ENCODE peak calls at places on chromosomes 12 and 14, in ten cellular contexts. T is bronchial epithelial cell, W is prostate gland, E is right lobe of liver, U is astrocyte of the spinal cord, D is fibroblast of mammary gland, Y is nephron progenitor cell, C is pancreas, S is thoracic aorta, M is adrenal gland. Q is an unnamed sample.

GRCh38 chr12:119328111-119328510 is 6.4 kb upstream of the CCDC60 start:
- DNase-seq in T (peak), W (no peak), E (no peak), U (no peak), D (no peak), Y (peak), C (no peak), S (no peak), M (no peak), Q (no peak)

GRCh38 chr14:67999290-67999689 is 179.7 kb downstream of the RAD51B start:
- DNase-seq in T (peak), W (no peak), E (no peak), U (peak), D (peak), Y (no peak), C (no peak), S (no peak), M (no peak), Q (peak)

GRCh38 chr14:38238332-38238731 is 17.6 kb downstream of the CLEC14A start:
- DNase-seq in T (no peak), W (no peak), E (no peak), U (peak), D (peak), Y (no peak), C (no peak), S (no peak), M (no peak), Q (peak)

GRCh38 chr12:92844147-92844763 is 84.8 kb downstream of the EEA1 start:
- DNase-seq in T (no peak), W (no peak), E (no peak), U (peak), D (no peak), Y (no peak), C (no peak), S (no peak), M (no peak), Q (no peak)

GRCh38 chr14:40623641-40624040 is 983.0 kb upstream of the LRFN5 start:
- DNase-seq in T (no peak), W (no peak), E (no peak), U (no peak), D (no peak), Y (no peak), C (no peak), S (no peak), M (no peak), Q (no peak)

GRCh38 chr14:56953884-56954283 is 143.6 kb upstream of the OTX2 start:
- DNase-seq in T (no peak), W (no peak), E (no peak), U (no peak), D (no peak), Y (no peak), C (no peak), S (no peak), M (no peak), Q (no peak)

GRCh38 chr14:55233591-55233990 is 37.6 kb upstream of the FBXO34 start:
- DNase-seq in T (no peak), W (no peak), E (no peak), U (no peak), D (no peak), Y (no peak), C (no peak), S (no peak), M (no peak), Q (no peak)

GRCh38 chr12:123141615-123142517 is 9.0 kb downstream of the PITPNM2 start:
- DNase-seq in T (peak), W (no peak), E (peak), U (peak), D (peak), Y (peak), C (peak), S (peak), M (peak), Q (peak)

GRCh38 chr14:50062438-50063039 is 53.8 kb downstream of the VCPKMT start:
- DNase-seq in T (peak), W (no peak), E (no peak), U (peak), D (peak), Y (peak), C (no peak), S (no peak), M (peak), Q (peak)
- TF ChIP-seq CTCF in T (no peak), W (no peak), E (no peak), U (no peak), D (no peak), Y (no peak), C (no peak), S (no peak), M (no peak), Q (no peak)

GRCh38 chr12:47800582-47800981 is 19.1 kb downstream of the HDAC7 start:
- DNase-seq in T (no peak), W (no peak), E (no peak), U (no peak), D (no peak), Y (no peak), C (no peak), S (no peak), M (no peak), Q (no peak)

GRCh38 chr12:47803196-47803875 is 16.4 kb downstream of the HDAC7 start:
- DNase-seq in T (no peak), W (no peak), E (no peak), U (no peak), D (no peak), Y (no peak), C (no peak), S (no peak), M (no peak), Q (no peak)

GRCh38 chr12:47801904-47802246 is 17.8 kb downstream of the HDAC7 start:
- DNase-seq in T (no peak), W (no peak), E (no peak), U (no peak), D (no peak), Y (no peak), C (no peak), S (no peak), M (no peak), Q (no peak)

GRCh38 chr12:47801170-47801903 is 18.4 kb downstream of the HDAC7 start:
- DNase-seq in T (no peak), W (peak), E (no peak), U (no peak), D (no peak), Y (no peak), C (no peak), S (no peak), M (no peak), Q (no peak)

DNA sequence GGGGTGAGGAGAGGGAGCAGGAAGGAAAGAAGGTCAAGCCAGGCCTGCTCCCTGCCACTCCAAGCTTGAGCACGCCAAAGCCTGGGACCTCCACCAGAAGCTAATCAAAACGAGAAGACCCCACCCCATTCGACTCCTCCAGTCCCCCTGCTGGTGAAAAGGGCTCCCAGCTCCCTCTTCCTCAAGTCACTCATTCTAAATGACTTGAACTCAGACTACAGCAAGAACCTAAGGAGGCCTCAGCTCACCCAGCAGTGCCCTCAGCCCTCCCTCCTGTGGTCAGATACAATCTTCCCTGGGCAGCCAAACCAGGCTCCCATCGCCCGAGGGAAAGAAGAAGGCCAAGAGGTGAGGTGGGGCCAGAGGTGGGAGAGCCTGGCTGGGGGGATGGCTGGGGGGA is 17.4 kb downstream of the HDAC7 start:
- DNase-seq in T (no peak), W (no peak), E (no peak), U (no peak), D (no peak), Y (no peak), C (no peak), S (no peak), M (no peak), Q (no peak)
- TF ChIP-seq CTCF in T (peak), W (no peak), E (no peak), U (peak), D (peak), Y (peak), C (no peak), S (no peak), M (no peak), Q (peak)

GRCh38 chr12:133023566-133023965 is 13.7 kb upstream of the ZNF84 start:
- DNase-seq in T (peak), W (no peak), E (no peak), U (no peak), D (no peak), Y (no peak), C (no peak), S (no peak), M (no peak), Q (no peak)

GRCh38 chr12:133026996-133027395 is 10.3 kb upstream of the ZNF84 start:
- DNase-seq in T (no peak), W (no peak), E (no peak), U (no peak), D (no peak), Y (no peak), C (no peak), S (no peak), M (no peak), Q (no peak)
- TF ChIP-seq CTCF in T (no peak), W (no peak), E (no peak), U (no peak), D (no peak), Y (no peak), C (no peak), S (no peak), M (no peak), Q (no peak)

GRCh38 chr14:102849522-102850379 is 72.5 kb downstream of the TRAF3 start:
- DNase-seq in T (peak), W (no peak), E (peak), U (peak), D (peak), Y (no peak), C (no peak), S (no peak), M (no peak), Q (peak)
- TF ChIP-seq CTCF in T (no peak), W (no peak), E (no peak), U (no peak), D (no peak), Y (no peak), C (no peak), S (no peak), M (no peak), Q (no peak)

GRCh38 chr12:69196302-69197288 is 42.8 kb upstream of the CPSF6 start:
- DNase-seq in T (peak), W (no peak), E (no peak), U (no peak), D (peak), Y (no peak), C (no peak), S (no peak), M (peak), Q (peak)
- TF ChIP-seq CTCF in T (peak), W (no peak), E (peak), U (peak), D (peak), Y (no peak), C (no peak), S (no peak), M (no peak), Q (peak)

DNA sequence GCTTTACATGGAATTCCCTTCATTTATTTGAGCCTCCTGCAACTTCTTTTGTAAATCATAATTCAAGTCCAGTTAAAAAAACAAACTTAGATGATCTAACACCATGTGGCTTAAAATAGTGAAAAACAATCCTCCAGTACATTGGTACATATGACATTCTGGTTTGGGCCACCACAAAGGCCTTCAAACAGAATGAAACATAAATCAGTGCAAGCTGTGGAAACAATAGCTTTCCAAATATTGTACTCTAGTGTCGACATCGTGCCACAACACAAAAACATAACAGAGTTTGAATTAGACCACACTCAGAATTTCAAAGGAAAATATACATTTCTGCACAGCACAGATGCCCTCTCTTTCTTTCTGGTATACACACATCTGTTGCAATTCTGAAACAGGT is 751.3 kb downstream of the SLC6A15 start:
- DNase-seq in T (no peak), W (no peak), E (no peak), U (peak), D (peak), Y (no peak), C (no peak), S (no peak), M (no peak), Q (no peak)
- TF ChIP-seq CTCF in T (no peak), W (no peak), E (no peak), U (no peak), D (no peak), Y (no peak), C (no peak), S (no peak), M (no peak), Q (no peak)

GRCh38 chr12:20376984-20377383 is 8.6 kb downstream of the PDE3A start:
- DNase-seq in T (peak), W (no peak), E (no peak), U (peak), D (peak), Y (no peak), C (no peak), S (no peak), M (no peak), Q (peak)
- TF ChIP-seq CTCF in T (peak), W (no peak), E (peak), U (peak), D (peak), Y (peak), C (no peak), S (peak), M (peak), Q (peak)

DNA sequence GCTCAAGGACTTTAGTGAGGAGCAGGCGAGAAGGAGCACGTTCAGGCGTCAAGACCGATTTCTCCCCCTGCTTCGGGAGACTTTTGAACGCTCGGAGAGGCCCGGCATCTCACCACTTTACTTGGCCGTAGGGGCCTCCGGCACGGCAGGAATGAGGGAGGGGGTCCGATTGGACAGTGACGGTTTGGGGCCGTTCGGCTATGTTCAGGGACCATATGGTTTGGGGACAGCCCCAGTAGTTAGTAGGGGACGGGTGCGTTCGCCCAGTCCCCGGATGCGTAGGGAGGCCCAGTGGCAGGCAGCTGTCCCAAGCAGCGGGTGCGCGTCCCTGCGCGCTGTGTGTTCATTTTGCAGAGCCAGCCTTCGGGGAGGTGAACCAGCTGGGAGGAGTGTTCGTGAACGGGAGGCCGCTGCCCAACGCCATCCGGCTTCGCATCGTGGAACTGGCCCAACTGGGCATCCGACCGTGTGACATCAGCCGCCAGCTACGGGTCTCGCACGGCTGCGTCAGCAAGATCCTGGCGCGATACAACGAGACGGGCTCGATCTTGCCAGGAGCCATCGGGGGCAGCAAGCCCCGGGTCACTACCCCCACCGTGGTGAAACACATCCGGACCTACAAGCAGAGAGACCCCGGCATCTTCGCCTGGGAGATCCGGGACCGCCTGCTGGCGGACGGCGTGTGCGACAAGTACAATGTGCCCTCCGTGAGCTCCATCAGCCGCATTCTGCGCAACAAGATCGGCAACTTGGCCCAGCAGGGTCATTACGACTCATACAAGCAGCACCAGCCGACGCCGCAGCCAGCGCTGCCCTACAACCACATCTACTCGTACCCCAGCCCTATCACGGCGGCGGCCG is 1.1 kb downstream of the PAX9 start:
- DNase-seq in T (peak), W (peak), E (no peak), U (no peak), D (peak), Y (peak), C (peak), S (no peak), M (no peak), Q (peak)
- TF ChIP-seq CTCF in T (peak), W (no peak), E (no peak), U (no peak), D (no peak), Y (peak), C (no peak), S (peak), M (no peak), Q (no peak)

GRCh38 chr12:107446476-107446875 is 239.1 kb upstream of the PWP1 start:
- DNase-seq in T (no peak), W (no peak), E (no peak), U (no peak), D (no peak), Y (no peak), C (no peak), S (no peak), M (no peak), Q (no peak)

GRCh38 chr12:107447336-107447735 is 238.3 kb upstream of the PWP1 start:
- DNase-seq in T (peak), W (peak), E (no peak), U (no peak), D (no peak), Y (no peak), C (no peak), S (no peak), M (no peak), Q (no peak)

GRCh38 chr12:107450541-107450940 is 235.1 kb upstream of the PWP1 start:
- DNase-seq in T (no peak), W (peak), E (no peak), U (no peak), D (no peak), Y (no peak), C (no peak), S (no peak), M (no peak), Q (no peak)

GRCh38 chr12:107449891-107450290 is 235.7 kb upstream of the PWP1 start:
- DNase-seq in T (peak), W (no peak), E (no peak), U (peak), D (peak), Y (no peak), C (no peak), S (no peak), M (no peak), Q (peak)

DNA sequence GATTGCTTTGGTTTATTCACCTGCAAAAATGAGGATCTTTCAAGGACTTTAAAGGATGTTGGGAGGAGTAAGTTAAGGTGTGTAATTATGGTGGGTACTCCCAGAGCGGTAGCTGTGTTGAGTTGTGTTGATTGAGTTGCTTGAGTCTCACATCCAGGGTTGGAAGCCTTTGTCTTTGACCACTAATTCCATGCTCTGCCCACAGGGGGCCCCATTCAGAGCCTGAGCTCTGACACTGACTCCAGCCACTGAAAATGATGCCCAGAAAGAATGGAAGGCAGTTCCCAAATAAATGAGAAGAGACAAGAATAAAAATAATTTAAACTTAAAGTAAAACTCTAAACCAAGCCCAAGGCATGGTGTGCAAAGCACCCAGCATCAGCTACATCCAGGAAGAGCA is 237.4 kb upstream of the PWP1 start:
- DNase-seq in T (no peak), W (no peak), E (no peak), U (no peak), D (peak), Y (peak), C (no peak), S (no peak), M (no peak), Q (no peak)
- TF ChIP-seq CTCF in T (peak), W (no peak), E (peak), U (peak), D (peak), Y (peak), C (peak), S (no peak), M (peak), Q (peak)